ENCODE peak calls at places on chromosomes 6 and 20, in five cellular contexts. H is MM.1S, T is K562, G is GM12878, J is PC-3. W is an unnamed sample.

GRCh38 chr6:71376830-71377229 is 88.2 kb downstream of the OGFRL1 start:
- DNase-seq in H (no peak), T (no peak), G (no peak), J (no peak), W (no peak)

GRCh38 chr6:42963855-42964605 is 3.5 kb downstream of the GNMT start:
- DNase-seq in H (peak; percentile 31), T (peak; percentile 75), G (no peak), J (peak; percentile 50), W (peak; percentile 55)

GRCh38 chr6:77450924-77451323 is 12.4 kb downstream of the HTR1B start:
- DNase-seq in H (no peak), T (no peak), G (no peak), J (no peak), W (peak; percentile 48)

GRCh38 chr6:7204726-7205125 is 97.0 kb downstream of the RREB1 start:
- DNase-seq in H (no peak), T (no peak), G (no peak), J (no peak), W (peak; percentile 33)

GRCh38 chr6:167849846-167850459 is 23.2 kb downstream of the AFDN start:
- DNase-seq in H (peak; percentile 28), T (no peak), G (no peak), J (peak; percentile 88), W (no peak)

GRCh38 chr6:136326038-136326561 is 36.5 kb upstream of the BCLAF1 start:
- DNase-seq in H (no peak), T (no peak), G (no peak), J (no peak), W (peak; percentile 34)

GRCh38 chr6:105835373-105835772 is 250.8 kb upstream of the PRDM1 start:
- DNase-seq in H (no peak), T (peak; percentile 40), G (no peak), J (peak; percentile 42), W (no peak)

GRCh38 chr6:117531346-117531745 is 48.9 kb downstream of the DCBLD1 start:
- DNase-seq in H (no peak), T (no peak), G (no peak), J (no peak), W (peak; percentile 60)

GRCh38 chr20:19223640-19224039 is 11.2 kb downstream of the SLC24A3 start:
- DNase-seq in H (no peak), T (no peak), G (no peak), J (peak; percentile 11), W (no peak)

GRCh38 chr6:158500016-158500735 is 59.7 kb upstream of the TMEM181 start:
- DNase-seq in H (no peak), T (no peak), G (no peak), J (peak; percentile 33), W (peak; percentile 72)
- H4K20me1 ChIP-seq in H (no peaks in the 10 kb centered on the region), T (no peaks in the 10 kb centered on the region), G (no peaks in the 10 kb centered on the region), J (no peaks in the 10 kb centered on the region), W (no peaks in the 10 kb centered on the region)

DNA sequence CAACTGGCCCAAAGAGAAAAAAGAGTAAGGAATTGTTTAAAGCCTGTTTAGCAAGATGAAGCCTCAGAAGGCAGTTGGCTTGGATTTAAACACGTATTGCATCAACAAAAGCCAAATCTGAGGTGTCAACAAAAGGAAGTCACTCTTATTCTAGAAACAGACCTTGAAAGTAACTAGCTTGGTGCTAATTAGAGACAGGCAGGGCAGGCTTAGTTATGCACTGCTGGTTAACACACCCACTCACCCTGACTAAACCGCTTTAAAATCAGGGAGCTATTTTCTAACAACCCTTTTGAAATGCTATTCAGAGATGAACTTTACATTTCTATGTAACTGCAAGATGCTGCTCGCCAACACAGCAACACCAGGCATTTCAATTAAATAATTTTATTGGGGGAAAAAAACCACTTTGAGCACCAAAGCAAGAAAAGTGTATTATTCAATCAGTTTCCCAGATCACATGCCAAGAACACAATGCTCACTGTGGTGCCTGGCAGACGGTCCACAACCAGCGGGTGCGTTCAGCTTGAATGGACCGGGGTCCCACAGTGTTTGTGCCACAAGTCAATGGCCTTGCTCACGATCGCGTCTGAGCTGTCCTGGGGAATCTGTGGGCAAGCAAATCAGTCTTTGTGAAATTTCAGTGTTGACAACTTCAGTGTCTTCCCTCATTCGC is 23.6 kb downstream of the TBC1D7 start:
- DNase-seq in H (peak; percentile 59), T (no peak), G (peak; percentile 77), J (no peak), W (no peak)
- H3K9ac ChIP-seq in H (peak overlapping the region; percentile 11), T (no peak overlapping the region), G (peak overlapping the region; percentile 47), J (no peak overlapping the region), W (no peak overlapping the region)

GRCh38 chr6:37821449-37821848 is 1.9 kb downstream of the ZFAND3 start:
- DNase-seq in H (no peak), T (no peak), G (no peak), J (no peak), W (no peak)
- H4K20me1 ChIP-seq in H (no peaks in the 10 kb centered on the region), T (peaks cover 31% of the 10 kb centered on the region), G (no peaks in the 10 kb centered on the region), J (peaks cover 45% of the 10 kb centered on the region), W (peaks cover 43% of the 10 kb centered on the region)

GRCh38 chr20:51604851-51605250 is 62.3 kb upstream of the NFATC2 start:
- DNase-seq in H (no peak), T (no peak), G (no peak), J (no peak), W (no peak)

GRCh38 chr20:51610111-51610510 is 67.6 kb upstream of the NFATC2 start:
- DNase-seq in H (no peak), T (no peak), G (no peak), J (no peak), W (no peak)

GRCh38 chr20:51609251-51609650 is 66.7 kb upstream of the NFATC2 start:
- DNase-seq in H (no peak), T (no peak), G (no peak), J (no peak), W (no peak)

GRCh38 chr20:51608060-51608459 is 65.5 kb upstream of the NFATC2 start:
- DNase-seq in H (no peak), T (no peak), G (no peak), J (no peak), W (no peak)

DNA sequence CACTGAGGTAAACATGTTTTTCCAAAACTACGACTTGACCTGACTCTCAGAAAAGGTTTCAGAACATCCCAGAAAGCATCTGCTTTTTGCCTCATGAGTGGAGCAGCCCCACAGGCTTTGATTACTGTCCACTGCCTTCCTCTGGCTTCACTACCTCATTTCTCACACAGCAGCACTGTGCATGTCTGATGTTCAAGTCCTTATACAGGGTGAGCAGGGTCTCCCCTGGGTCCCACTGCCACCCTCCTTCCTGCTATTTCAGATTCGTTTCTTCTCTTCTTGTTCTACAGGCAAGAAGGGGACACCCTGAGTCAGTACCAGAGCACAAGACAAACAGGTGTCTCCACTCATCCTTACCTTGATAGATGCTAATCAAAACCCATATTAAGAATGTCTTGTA is 64.7 kb upstream of the NFATC2 start:
- DNase-seq in H (no peak), T (no peak), G (no peak), J (no peak), W (no peak)
- H3K9ac ChIP-seq in H (no peak overlapping the region), T (no peak overlapping the region), G (no peak overlapping the region), J (no peak overlapping the region), W (no peak overlapping the region)

DNA sequence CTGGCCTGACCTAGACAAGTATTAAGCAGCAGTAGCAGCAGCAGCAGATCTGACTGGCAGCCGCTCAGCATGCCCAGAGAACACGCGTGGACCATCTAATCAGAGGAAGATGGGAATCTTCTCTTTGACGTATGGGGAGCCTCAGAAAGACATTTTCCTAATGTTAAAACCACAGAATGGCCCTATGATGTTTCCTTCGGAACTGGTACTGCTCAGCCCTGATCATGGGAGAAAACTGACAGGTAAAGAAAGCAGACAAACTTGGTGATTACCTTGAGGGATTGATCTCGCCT is 6.2 kb downstream of the PSMA7 start:
- DNase-seq in H (no peak), T (no peak), G (no peak), J (no peak), W (no peak)
- H4K20me1 ChIP-seq in H (peaks cover 27% of the 10 kb centered on the region), T (peaks cover 38% of the 10 kb centered on the region), G (peaks cover 20% of the 10 kb centered on the region), J (peaks cover 53% of the 10 kb centered on the region), W (peaks cover 15% of the 10 kb centered on the region)

W was measured in GM23248.